ENCODE peak calls at places on chromosomes 1 and 21, in ten cellular contexts. G is gastrocnemius medialis, W is A549, B is left ventricle myocardium inferior, Y is tibial nerve, F is tibial artery, J is stomach, O is ovary, P is OCI-LY7, U is heart left ventricle. V is an unnamed sample. For H3K4me1, the result is how much of the 10 kb centered on the place peaks cover.

GRCh38 chr1:52098139-52098871 is 42.2 kb downstream of the BTF3L4 start:
- DNase-seq in Y (no peak), G (no peak), B (no peak), U (no peak), W (no peak), P (no peak), O (no peak), J (no peak), F (no peak), V (no peak)

GRCh38 chr1:85200870-85201339 is at the start of gene SYDE2:
- DNase-seq in B (peak), Y (peak), G (peak), O (peak), U (peak), J (peak), W (peak), P (peak), F (peak), V (peak)

GRCh38 chr1:172469717-172470116 is 25.8 kb upstream of the PIGC start:
- DNase-seq in U (no peak), G (no peak), F (no peak), O (no peak), Y (no peak), J (no peak), B (no peak), P (no peak), W (no peak), V (no peak)

GRCh38 chr1:58689167-58689566 is 10.7 kb downstream of the MYSM1 start:
- DNase-seq in O (no peak), F (no peak), G (no peak), J (no peak), U (no peak), W (no peak), B (no peak), P (no peak), Y (no peak), V (no peak)

GRCh38 chr21:41746744-41747006 is 20.2 kb downstream of the RIPK4 start:
- DNase-seq in U (no peak), G (no peak), F (no peak), P (no peak), B (no peak), J (no peak), W (no peak), Y (no peak), O (no peak), V (no peak)

GRCh38 chr1:35629051-35629450 is 12.3 kb downstream of the PSMB2 start:
- DNase-seq in O (no peak), P (no peak), U (no peak), J (no peak), F (no peak), G (no peak), W (no peak), B (no peak), Y (no peak), V (no peak)

GRCh38 chr1:52142220-52143153 is 598 bp downstream of the ZFYVE9 start:
- DNase-seq in G (peak), B (peak), Y (no peak), F (peak), U (peak), W (peak), O (peak), J (peak), P (peak), V (peak)

GRCh38 chr1:183247484-183247883 is 61.4 kb downstream of the LAMC2 start:
- DNase-seq in B (no peak), W (no peak), U (no peak), F (no peak), G (no peak), Y (no peak), O (no peak), P (no peak), J (no peak), V (no peak)

GRCh38 chr1:234090212-234091064 is 186.0 kb downstream of the SLC35F3 start:
- DNase-seq in G (no peak), O (no peak), U (no peak), J (no peak), W (no peak), P (no peak), F (no peak), B (no peak), Y (no peak), V (no peak)

GRCh38 chr1:178502330-178502714 is 5.6 kb upstream of the CLEC20A start:
- DNase-seq in B (no peak), P (no peak), O (no peak), J (no peak), W (no peak), Y (no peak), F (no peak), U (no peak), G (no peak), V (no peak)

GRCh38 chr1:22835920-22836319 is 125.3 kb downstream of the EPHB2 start:
- DNase-seq in G (no peak), O (no peak), F (no peak), Y (no peak), W (no peak), P (no peak), U (no peak), B (no peak), J (no peak), V (no peak)

GRCh38 chr1:84117868-84118267 is 26.2 kb upstream of the PRKACB start:
- DNase-seq in Y (no peak), P (no peak), W (no peak), B (no peak), U (no peak), G (no peak), O (no peak), J (no peak), F (no peak), V (no peak)

GRCh38 chr1:230542054-230542453 is 100.2 kb upstream of the COG2 start:
- DNase-seq in U (no peak), B (no peak), P (no peak), G (no peak), Y (no peak), W (no peak), F (no peak), O (no peak), J (no peak), V (no peak)

GRCh38 chr21:34910396-34910795 is 138.7 kb downstream of the RUNX1 start:
- DNase-seq in Y (no peak), G (no peak), J (no peak), W (no peak), B (no peak), F (no peak), O (no peak), P (no peak), U (no peak), V (peak)

GRCh38 chr1:144551543-144552424 is 40.9 kb upstream of the PPIAL4F start:
- DNase-seq in Y (peak), W (peak), J (peak), F (peak), O (no peak), P (peak), G (peak), B (peak), U (peak), V (peak)

GRCh38 chr1:209038316-209038715 is 545.2 kb upstream of the CAMK1G start:
- DNase-seq in B (no peak), W (no peak), G (no peak), P (no peak), J (no peak), F (no peak), Y (no peak), O (no peak), U (no peak), V (no peak)

GRCh38 chr1:31510853-31511789 is 65.2 kb upstream of the TINAGL1 start:
- DNase-seq in B (no peak), P (no peak), O (no peak), W (no peak), F (no peak), Y (no peak), G (no peak), U (no peak), J (no peak), V (no peak)

GRCh38 chr1:33818071-33818470 is 45.8 kb upstream of the HMGB4 start:
- DNase-seq in P (no peak), Y (no peak), B (no peak), O (no peak), G (no peak), F (no peak), U (no peak), W (no peak), J (no peak), V (no peak)

GRCh38 chr1:45820173-45820572 is 16.8 kb downstream of the MAST2 start:
- DNase-seq in O (no peak), J (no peak), W (no peak), U (no peak), B (no peak), Y (no peak), F (no peak), G (no peak), P (peak), V (no peak)
- H3K27ac ChIP-seq in O (no peak), J (no peak), W (no peak), U (no peak), B (no peak), Y (no peak), F (no peak), G (no peak), P (peak), V (no peak)

GRCh38 chr1:192311281-192311680 is 5.5 kb upstream of the RGS21 start:
- DNase-seq in O (no peak), B (no peak), Y (no peak), J (no peak), U (no peak), G (no peak), W (peak), P (peak), F (no peak), V (no peak)
- TF ChIP-seq CTCF in O (no peak), B (peak), Y (no peak), J (no peak), U (peak), G (no peak), W (peak), P (peak), F (peak), V (peak)

DNA sequence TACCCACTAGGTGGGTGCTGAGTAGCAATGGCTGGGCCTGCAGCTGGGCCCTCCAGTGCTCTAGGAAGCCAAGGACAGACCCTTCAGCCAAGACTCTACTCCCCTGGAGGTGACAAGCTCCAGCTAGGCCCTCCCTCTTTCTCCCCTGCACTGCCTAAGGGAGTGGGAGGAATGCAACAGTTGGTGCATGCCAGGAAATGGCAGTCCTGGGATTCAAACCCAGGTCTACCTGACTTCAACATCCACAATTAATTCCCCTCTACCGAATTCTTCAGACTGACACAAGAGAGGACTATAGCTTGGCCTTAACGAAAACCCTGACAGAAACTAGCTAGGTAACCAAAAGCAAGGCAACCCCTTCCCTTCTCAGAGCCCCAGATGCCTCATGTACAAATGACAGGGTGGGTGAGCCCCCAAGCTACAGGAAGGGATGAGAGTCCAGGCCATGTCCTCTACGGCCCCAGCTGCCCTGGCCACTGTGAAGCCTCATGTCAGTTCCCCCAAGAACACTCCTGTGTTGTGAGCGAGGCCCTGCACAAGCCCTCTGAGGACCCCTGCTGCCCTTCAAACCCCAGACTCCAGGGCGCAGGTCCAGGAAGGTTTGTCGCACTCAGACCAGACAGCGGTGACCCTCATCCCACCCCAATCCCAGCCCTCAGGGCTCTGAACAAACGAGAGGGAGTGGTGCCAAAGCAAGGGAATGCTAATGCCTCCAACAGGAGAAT is 92.2 kb downstream of the MRPL37 start:
- DNase-seq in B (no peak), F (peak), O (no peak), P (no peak), U (no peak), W (no peak), J (no peak), Y (no peak), G (no peak), V (no peak)
- H3K4me1 ChIP-seq in B (half or more), F (half or more), O (half or more), P (under half), U (half or more), W (under half), J (half or more), Y (half or more), G (half or more), V (under half)

GRCh38 chr1:229408458-229409037 is 25.3 kb downstream of the ACTA1 start:
- DNase-seq in J (no peak), F (no peak), G (peak), W (no peak), B (peak), U (peak), P (no peak), Y (no peak), O (no peak), V (no peak)

GRCh38 chr1:229406798-229407197 is 27.1 kb downstream of the ACTA1 start:
- DNase-seq in P (no peak), W (no peak), O (no peak), G (no peak), F (no peak), J (no peak), U (no peak), Y (no peak), B (no peak), V (no peak)

GRCh38 chr1:229410370-229410691 is 23.6 kb downstream of the ACTA1 start:
- DNase-seq in U (no peak), J (no peak), B (no peak), G (no peak), F (no peak), O (no peak), W (no peak), Y (no peak), P (no peak), V (no peak)

GRCh38 chr1:229409616-229410369 is 24.1 kb downstream of the ACTA1 start:
- DNase-seq in F (no peak), U (peak), B (no peak), G (no peak), Y (no peak), P (no peak), W (no peak), J (no peak), O (no peak), V (no peak)

DNA sequence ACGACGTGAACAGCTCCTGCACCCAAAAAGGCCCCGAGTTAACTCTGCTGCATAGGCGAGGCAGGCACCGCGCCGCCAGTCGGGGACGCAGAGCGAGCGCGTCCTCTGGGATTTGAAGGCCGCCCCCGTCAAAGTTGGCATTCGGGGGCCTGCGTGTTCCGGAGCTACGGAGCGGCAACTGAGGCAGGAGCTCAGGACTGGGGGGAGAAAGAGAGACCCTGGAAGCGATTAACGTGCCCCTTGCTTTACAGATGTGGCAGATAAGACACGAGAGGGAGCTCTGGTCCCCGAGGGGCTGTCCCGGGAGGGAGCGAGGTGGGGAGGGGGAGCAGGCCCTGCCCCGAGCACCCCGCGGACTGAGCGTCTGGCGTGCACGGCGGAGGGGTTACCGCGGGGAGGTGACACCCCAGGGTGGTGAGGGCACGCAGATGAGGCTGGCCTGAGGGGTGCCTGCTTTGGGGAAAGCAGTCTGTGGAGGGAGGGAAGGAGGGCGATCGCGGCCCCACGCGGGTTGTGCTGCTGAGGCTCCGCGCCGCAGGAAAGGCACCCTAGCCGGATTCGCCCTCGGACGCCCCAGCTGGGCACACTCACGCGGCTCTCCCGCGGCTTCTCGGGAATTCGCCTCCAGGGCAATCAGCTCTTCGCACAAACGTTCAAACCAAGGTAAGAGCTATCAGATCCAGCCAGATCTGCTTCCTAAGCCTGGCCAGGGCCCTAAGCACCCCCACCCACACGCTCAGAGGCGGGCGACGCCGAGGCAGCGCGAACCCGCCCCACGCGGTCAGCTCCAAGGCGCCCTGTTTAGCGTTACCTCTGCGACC is 26.5 kb downstream of the ACTA1 start:
- DNase-seq in F (no peak), W (no peak), J (no peak), Y (no peak), O (no peak), G (no peak), P (no peak), U (peak), B (no peak), V (peak)
- H3K27ac ChIP-seq in F (no peak), W (no peak), J (no peak), Y (no peak), O (no peak), G (peak), P (no peak), U (no peak), B (peak), V (no peak)

DNA sequence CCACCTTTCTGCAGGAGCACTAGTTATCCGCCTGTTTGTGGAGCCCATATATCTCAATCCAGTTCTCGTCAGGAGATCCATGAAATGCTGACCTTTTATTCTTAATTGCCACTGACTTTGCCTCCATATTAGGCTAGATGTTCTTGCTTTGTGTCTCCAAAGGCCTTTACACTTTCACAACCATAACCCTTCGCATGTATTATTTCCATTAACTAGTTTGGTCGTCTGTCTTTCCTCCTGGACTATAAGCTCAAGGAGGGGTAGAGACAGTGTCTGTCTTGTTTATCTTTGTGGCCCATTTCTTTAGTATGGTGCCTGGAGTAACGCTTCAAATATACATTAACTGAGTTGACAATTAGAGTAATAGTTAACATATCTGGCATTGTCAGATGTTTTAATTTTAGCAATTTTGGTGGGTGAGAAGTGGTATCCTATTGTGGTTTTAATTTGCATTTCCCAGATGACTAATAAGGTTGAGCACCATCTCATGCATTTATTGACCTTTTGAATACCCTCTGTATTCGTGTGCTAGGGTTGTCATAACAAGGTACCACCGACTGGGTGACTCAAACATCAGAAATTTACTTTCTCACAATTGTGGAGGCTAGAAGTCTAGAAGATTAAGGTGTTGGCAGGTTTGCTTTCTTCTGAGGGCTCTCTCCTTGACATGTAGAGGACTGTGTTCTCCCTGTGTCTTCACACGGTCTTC is 21.7 kb upstream of the IL12RB2 start:
- DNase-seq in U (no peak), O (no peak), P (no peak), J (no peak), Y (no peak), W (no peak), G (no peak), B (no peak), F (no peak), V (no peak)
- TF ChIP-seq CTCF in U (no peak), O (no peak), P (no peak), J (no peak), Y (no peak), W (no peak), G (no peak), B (no peak), F (no peak), V (no peak)

GRCh38 chr21:26077523-26077922 is 93.0 kb downstream of the APP start:
- DNase-seq in P (no peak), J (no peak), G (no peak), F (no peak), W (no peak), Y (no peak), B (no peak), O (no peak), U (peak), V (no peak)

GRCh38 chr21:26068776-26069175 is 101.8 kb downstream of the APP start:
- DNase-seq in P (no peak), O (no peak), Y (no peak), G (no peak), W (no peak), F (no peak), U (no peak), B (no peak), J (no peak), V (no peak)

GRCh38 chr21:26070822-26071425 is 99.6 kb downstream of the APP start:
- DNase-seq in B (no peak), O (peak), F (no peak), Y (no peak), J (no peak), W (peak), P (peak), U (no peak), G (peak), V (no peak)

GRCh38 chr21:26070121-26070520 is 100.4 kb downstream of the APP start:
- DNase-seq in U (no peak), O (no peak), J (no peak), F (no peak), W (no peak), B (no peak), Y (no peak), G (no peak), P (no peak), V (no peak)

DNA sequence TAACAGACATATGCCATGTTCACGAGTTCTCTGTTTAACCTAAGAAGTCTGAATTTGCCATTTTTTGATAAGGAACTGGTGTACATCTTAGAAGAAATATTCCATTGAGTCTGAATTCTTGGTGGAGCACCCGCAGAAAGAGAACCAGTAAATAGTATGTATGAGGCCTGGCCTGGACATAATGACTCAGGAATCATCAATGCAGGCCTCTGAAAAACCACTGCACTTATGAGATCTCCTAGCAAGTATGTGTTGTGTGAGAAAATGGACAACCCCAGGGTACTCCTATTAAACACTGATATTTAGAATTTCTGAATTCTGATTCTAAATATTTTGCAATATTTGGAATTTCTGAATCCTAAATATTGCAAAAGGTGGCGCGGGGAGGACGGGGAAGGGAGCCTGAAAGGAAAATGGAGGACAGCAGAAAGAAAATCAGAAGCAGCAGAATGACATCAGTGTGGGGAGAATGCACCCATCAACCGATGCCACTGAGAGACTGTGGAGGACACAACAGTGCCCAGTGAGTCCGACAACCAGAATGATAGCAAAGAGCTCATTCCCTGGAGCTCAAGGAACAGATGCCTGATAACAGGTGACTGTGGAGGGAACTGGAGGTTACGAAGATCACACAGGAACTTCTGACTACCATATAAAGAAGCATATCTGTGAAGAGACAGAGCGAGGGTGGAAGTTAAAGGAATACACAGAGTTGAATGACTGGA is 97.5 kb downstream of the APP start:
- DNase-seq in B (no peak), U (no peak), W (no peak), G (no peak), J (no peak), F (no peak), P (no peak), O (no peak), Y (no peak), V (no peak)
- H3K4me1 ChIP-seq in B (under half), U (under half), W (under half), G (under half), J (under half), F (under half), P (under half), O (under half), Y (under half), V (under half)

DNA sequence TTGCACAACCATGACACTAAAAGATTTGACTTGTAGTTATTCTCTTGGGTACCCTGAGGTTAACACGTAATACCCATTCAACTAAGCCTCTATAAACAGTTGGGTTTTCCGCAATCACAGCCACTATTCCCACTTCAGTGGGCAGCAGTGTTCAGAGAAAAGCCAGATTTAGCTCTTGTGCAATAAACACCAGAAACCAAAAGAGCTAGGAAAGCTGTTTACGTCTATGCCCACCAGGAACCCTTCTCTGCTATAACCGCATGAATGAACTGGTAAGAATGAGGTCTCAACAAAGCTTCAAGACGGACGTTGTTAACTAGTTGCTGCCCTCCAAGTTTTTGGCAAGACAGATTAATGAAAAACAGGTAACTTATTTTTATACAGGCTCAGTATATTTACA is 101.3 kb downstream of the SLC45A1 start:
- DNase-seq in G (no peak), W (no peak), Y (no peak), P (no peak), J (no peak), B (no peak), U (no peak), O (no peak), F (no peak), V (no peak)
- H3K27ac ChIP-seq in G (peak), W (no peak), Y (peak), P (peak), J (peak), B (peak), U (peak), O (no peak), F (peak), V (peak)